ENCODE peak calls at places on chromosomes 5 and 9, in ten cellular contexts. J, V, L, S, F, U, T, M, H and Y are unnamed samples.

GRCh38 chr5:76642390-76643040 is 19.3 kb upstream of the F2RL2 start:
- DNase-seq in U (no peak), T (peak), H (peak), J (peak), V (no peak), M (no peak), L (no peak), S (peak), F (no peak), Y (no peak)

GRCh38 chr9:34686231-34686630 is 4.8 kb downstream of the CCL19 start:
- DNase-seq in H (no peak), J (no peak), M (no peak), T (no peak), L (no peak), V (no peak), S (no peak), F (no peak), U (no peak), Y (no peak)

GRCh38 chr9:111957856-111958631 is 61.4 kb downstream of the UGCG start:
- DNase-seq in U (no peak), T (peak), L (no peak), F (no peak), J (peak), V (no peak), S (peak), M (no peak), H (peak), Y (no peak)

GRCh38 chr5:160938532-160938931 is 86.5 kb upstream of the ATP10B start:
- DNase-seq in T (no peak), H (no peak), J (no peak), M (peak), L (peak), S (peak), U (no peak), F (no peak), V (no peak), Y (no peak)

GRCh38 chr5:59583151-59583809 is 310.2 kb downstream of the PDE4D start:
- DNase-seq in H (peak), L (no peak), J (no peak), V (no peak), S (peak), U (no peak), F (no peak), T (no peak), M (no peak), Y (no peak)

GRCh38 chr5:141504216-141504615 is 15.3 kb downstream of the PCDHGC5 start:
- DNase-seq in J (no peak), U (no peak), V (no peak), T (no peak), S (no peak), M (no peak), F (no peak), H (no peak), L (no peak), Y (no peak)

GRCh38 chr9:13445123-13445522 is 165.6 kb upstream of the MPDZ start:
- DNase-seq in F (no peak), H (peak), T (no peak), J (no peak), U (no peak), V (no peak), L (peak), M (no peak), S (no peak), Y (no peak)

GRCh38 chr5:79495311-79495710 is 18.6 kb downstream of the HOMER1 start:
- DNase-seq in H (peak), T (no peak), F (no peak), M (no peak), J (peak), U (no peak), S (peak), V (no peak), L (no peak), Y (no peak)

GRCh38 chr5:68456756-68457217 is 241.2 kb downstream of the PIK3R1 start:
- DNase-seq in L (no peak), M (no peak), H (peak), V (no peak), T (peak), F (no peak), U (no peak), J (peak), S (peak), Y (no peak)

GRCh38 chr9:36158122-36158521 is 11.1 kb upstream of the CCIN start:
- DNase-seq in S (no peak), V (no peak), U (no peak), H (peak), F (no peak), T (no peak), J (no peak), M (no peak), L (no peak), Y (no peak)

GRCh38 chr5:148147415-148147814 is 20.9 kb upstream of the SPINK14 start:
- DNase-seq in U (no peak), V (no peak), F (no peak), H (no peak), M (no peak), J (no peak), L (no peak), S (no peak), T (no peak), Y (no peak)

GRCh38 chr9:138043411-138044345 is 166.1 kb downstream of the CACNA1B start:
- DNase-seq in M (no peak), V (no peak), T (no peak), U (no peak), H (no peak), S (no peak), J (no peak), L (no peak), F (no peak), Y (peak)

GRCh38 chr9:105912868-105913516 is 218.7 kb downstream of the TMEM38B start:
- DNase-seq in J (no peak), F (no peak), U (no peak), V (no peak), H (no peak), L (peak), T (no peak), S (peak), M (no peak), Y (no peak)

GRCh38 chr9:131854906-131855504 is 115.1 kb upstream of the RAPGEF1 start:
- DNase-seq in J (no peak), T (no peak), U (no peak), M (no peak), H (peak), L (peak), V (no peak), F (no peak), S (no peak), Y (no peak)

GRCh38 chr5:40958811-40959210 is 49.5 kb downstream of the C7 start:
- DNase-seq in L (no peak), U (no peak), V (no peak), T (no peak), M (no peak), F (no peak), J (no peak), S (peak), H (no peak), Y (no peak)

GRCh38 chr9:110206388-110206787 is 1.6 kb downstream of the C9orf152 start:
- DNase-seq in U (no peak), M (peak), T (no peak), J (no peak), H (no peak), S (no peak), V (no peak), L (peak), F (no peak), Y (no peak)

GRCh38 chr9:19171271-19171670 is 44.0 kb upstream of the PLIN2 start:
- DNase-seq in H (no peak), L (no peak), M (no peak), J (no peak), T (no peak), F (no peak), U (no peak), S (no peak), V (no peak), Y (no peak)

GRCh38 chr5:146995878-146996277 is 117.3 kb upstream of the PPP2R2B start:
- DNase-seq in V (no peak), F (no peak), T (no peak), H (no peak), U (no peak), S (peak), L (no peak), M (no peak), J (no peak), Y (no peak)

GRCh38 chr9:133944746-133945135 is 47.4 kb downstream of the VAV2 start:
- DNase-seq in T (no peak), J (peak), L (no peak), S (peak), V (no peak), U (no peak), H (peak), M (peak), F (no peak), Y (no peak)

GRCh38 chr5:152505442-152506042 is 100.5 kb upstream of the NMUR2 start:
- DNase-seq in J (peak), S (peak), U (peak), L (peak), M (no peak), F (peak), T (peak), H (peak), V (peak), Y (no peak)

GRCh38 chr9:89408628-89409101 is 89.2 kb downstream of the SEMA4D start:
- DNase-seq in F (no peak), J (no peak), T (peak), H (no peak), U (peak), S (peak), L (no peak), M (no peak), V (no peak), Y (no peak)

GRCh38 chr5:158287643-158288228 is 428.8 kb upstream of the CLINT1 start:
- DNase-seq in U (no peak), L (peak), V (no peak), H (peak), F (no peak), S (peak), J (peak), T (no peak), M (no peak), Y (no peak)

GRCh38 chr5:133236976-133237375 is 185.2 kb downstream of the HSPA4 start:
- DNase-seq in T (no peak), S (no peak), L (no peak), U (no peak), J (no peak), F (no peak), H (no peak), V (no peak), M (no peak), Y (no peak)

GRCh38 chr5:62331921-62332320 is 25.9 kb downstream of the KIF2A start:
- DNase-seq in L (no peak), J (no peak), V (no peak), U (no peak), H (no peak), T (no peak), S (no peak), M (no peak), F (no peak), Y (no peak)

GRCh38 chr5:90747175-90747574 is 188.6 kb downstream of the ADGRV1 start:
- DNase-seq in U (no peak), M (no peak), H (peak), F (no peak), J (no peak), V (no peak), L (no peak), S (peak), T (peak), Y (no peak)

GRCh38 chr9:74663456-74663855 is 166.3 kb downstream of the RORB start:
- DNase-seq in U (no peak), F (no peak), S (no peak), L (no peak), T (no peak), M (no peak), H (peak), V (no peak), J (no peak), Y (no peak)

GRCh38 chr5:163496286-163496685 is 9.1 kb upstream of the MAT2B start:
- DNase-seq in M (no peak), T (no peak), S (peak), U (no peak), V (no peak), L (no peak), F (no peak), J (peak), H (peak), Y (no peak)

GRCh38 chr9:127531676-127532075 is 80.4 kb downstream of the LRSAM1 start:
- DNase-seq in T (no peak), U (no peak), F (no peak), L (no peak), H (no peak), J (no peak), M (no peak), V (no peak), S (no peak), Y (no peak)